ENCODE peak calls at places on chromosomes 7 and 10, in nine cellular contexts. H, P, A, T, K, N, B, E and J are unnamed samples.

GRCh38 chr7:112550468-112551060 is 69.8 kb downstream of the LSMEM1 start:
- DNase-seq in H (no peak), P (no peak), A (peak; percentile 73), T (no peak), K (no peak), N (no peak), B (no peak), E (no peak), J (no peak)

GRCh38 chr10:23158370-23158769 is 33.7 kb upstream of the PTF1A start:
- DNase-seq in H (no peak), P (no peak), A (peak; percentile 71), T (no peak), K (no peak), N (no peak), B (peak; percentile 27), E (no peak), J (peak; percentile 86)

GRCh38 chr7:6489612-6490011 is 41.9 kb upstream of the DAGLB start:
- DNase-seq in H (no peak), P (no peak), A (peak; percentile 62), T (no peak), K (no peak), N (no peak), B (no peak), E (no peak), J (no peak)

GRCh38 chr10:10782603-10783002 is 235.1 kb upstream of the CELF2 start:
- DNase-seq in H (no peak), P (no peak), A (no peak), T (no peak), K (no peak), N (no peak), B (no peak), E (no peak), J (no peak)

GRCh38 chr7:46215987-46216567 is 295.0 kb upstream of the IGFBP3 start:
- DNase-seq in H (no peak), P (no peak), A (no peak), T (no peak), K (no peak), N (no peak), B (no peak), E (peak; percentile 34), J (peak; percentile 79)

GRCh38 chr10:119817991-119818888 is 54.4 kb downstream of the MCMBP start:
- DNase-seq in H (peak; percentile 80), P (peak; percentile 33), A (no peak), T (peak; percentile 95), K (peak; percentile 87), N (peak; percentile 89), B (peak; percentile 29), E (peak; percentile 24), J (no peak)

GRCh38 chr7:30135551-30136271 is 925 bp downstream of the MTURN start:
- DNase-seq in H (peak; percentile 82), P (peak; percentile 66), A (peak; percentile 64), T (no peak), K (peak; percentile 72), N (peak; percentile 81), B (peak; percentile 63), E (peak; percentile 69), J (peak; percentile 93)

GRCh38 chr7:38306136-38306535 is 32.7 kb upstream of the TARP start:
- DNase-seq in H (no peak), P (no peak), A (no peak), T (no peak), K (no peak), N (no peak), B (no peak), E (no peak), J (no peak)

GRCh38 chr10:37275216-37275777 is 149.9 kb downstream of the ANKRD30A start:
- DNase-seq in H (no peak), P (no peak), A (no peak), T (no peak), K (no peak), N (no peak), B (no peak), E (no peak), J (no peak)

GRCh38 chr7:151725844-151726770 is 150.8 kb downstream of the PRKAG2 start:
- DNase-seq in H (no peak), P (no peak), A (no peak), T (no peak), K (no peak), N (no peak), B (no peak), E (peak; percentile 55), J (no peak)

GRCh38 chr7:135427166-135427565 is 82.7 kb downstream of the CNOT4 start:
- DNase-seq in H (no peak), P (no peak), A (no peak), T (no peak), K (no peak), N (no peak), B (no peak), E (no peak), J (no peak)

GRCh38 chr7:43758861-43759683 is 592 bp downstream of the BLVRA start:
- DNase-seq in H (no peak), P (no peak), A (no peak), T (no peak), K (peak; percentile 48), N (no peak), B (peak; percentile 32), E (peak; percentile 39), J (peak; percentile 92)

GRCh38 chr10:73183882-73184281 is 16.0 kb downstream of the FAM149B1 start:
- DNase-seq in H (no peak), P (no peak), A (no peak), T (no peak), K (no peak), N (no peak), B (no peak), E (no peak), J (no peak)

GRCh38 chr7:47940482-47941001 is 7.7 kb downstream of the PKD1L1 start:
- DNase-seq in H (peak; percentile 76), P (no peak), A (no peak), T (no peak), K (no peak), N (no peak), B (peak; percentile 77), E (peak; percentile 32), J (no peak)

GRCh38 chr10:123491692-123492415 is 174.3 kb upstream of the GPR26 start:
- DNase-seq in H (no peak), P (no peak), A (no peak), T (no peak), K (no peak), N (no peak), B (no peak), E (no peak), J (no peak)

GRCh38 chr10:13633689-13634088 is 46.9 kb downstream of the PRPF18 start:
- DNase-seq in H (no peak), P (peak; percentile 62), A (no peak), T (no peak), K (no peak), N (peak; percentile 92), B (peak; percentile 33), E (no peak), J (no peak)

GRCh38 chr10:29119374-29119773 is 169.5 kb upstream of the LYZL1 start:
- DNase-seq in H (no peak), P (no peak), A (peak; percentile 30), T (peak; percentile 64), K (peak; percentile 45), N (no peak), B (peak; percentile 72), E (no peak), J (no peak)

GRCh38 chr10:121096617-121097431 is 245.7 kb downstream of the WDR11 start:
- DNase-seq in H (no peak), P (peak; percentile 70), A (no peak), T (no peak), K (peak; percentile 44), N (no peak), B (peak; percentile 22), E (no peak), J (no peak)

GRCh38 chr7:117217121-117217520 is 105.7 kb downstream of the WNT2 start:
- DNase-seq in H (no peak), P (no peak), A (no peak), T (no peak), K (no peak), N (no peak), B (no peak), E (no peak), J (no peak)
- TF ChIP-seq EP300 in H (no peak), P (no peak), A (no peak), T (no peak), K (no peak), N (no peak), B (no peak), E (no peak), J (no peak)

DNA sequence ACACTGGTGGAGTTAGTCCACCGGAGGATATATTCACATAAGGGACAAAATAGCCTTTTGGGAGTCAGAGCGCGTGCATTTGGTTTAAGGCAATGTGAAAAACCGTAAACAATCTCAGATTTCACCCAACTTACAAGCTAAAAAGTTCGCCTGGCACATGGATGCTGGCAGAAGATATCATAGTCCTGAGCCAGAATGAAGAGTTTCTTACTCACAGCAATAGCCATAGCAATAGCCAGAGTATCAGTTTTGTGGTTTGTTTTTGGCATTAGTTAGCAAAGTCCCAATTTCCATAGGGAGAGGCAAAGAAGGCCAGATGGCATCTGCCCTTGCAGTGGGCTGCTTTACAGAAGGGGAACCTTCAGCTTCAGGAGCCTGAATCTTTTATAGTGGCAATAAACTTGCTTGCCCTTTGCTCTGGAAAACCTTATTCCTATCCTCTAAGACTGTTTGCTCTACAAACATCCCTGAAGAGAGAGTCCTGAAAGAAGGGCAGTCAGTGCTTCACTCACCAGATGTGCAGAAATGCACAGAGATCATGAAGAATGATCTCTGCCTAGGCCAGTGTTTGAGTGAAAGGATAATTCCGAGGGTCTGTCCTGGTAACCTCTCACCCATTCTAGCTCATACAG is 28.7 kb upstream of the RSBN1L start:
- DNase-seq in H (no peak), P (no peak), A (no peak), T (no peak), K (no peak), N (no peak), B (peak; percentile 35), E (no peak), J (no peak)
- H3K27ac ChIP-seq in H (no peak overlapping the region), P (no peak overlapping the region), A (no peak overlapping the region), T (no peak overlapping the region), K (no peak overlapping the region), N (no peak overlapping the region), B (peak overlapping the region; percentile 66), E (no peak overlapping the region), J (no peak overlapping the region)

GRCh38 chr7:22445140-22445722 is 54.8 kb downstream of the STEAP1B start:
- DNase-seq in H (peak; percentile 79), P (peak; percentile 20), A (no peak), T (no peak), K (peak; percentile 9), N (peak; percentile 80), B (peak; percentile 83), E (peak; percentile 88), J (peak; percentile 92)
- H3K4me1 ChIP-seq in H (peaks cover 32% of the 10 kb centered on the region), P (peaks cover 27% of the 10 kb centered on the region), A (no peaks in the 10 kb centered on the region), T (peaks cover 3% of the 10 kb centered on the region), K (no peaks in the 10 kb centered on the region), N (peaks cover 7% of the 10 kb centered on the region), B (peaks cover 38% of the 10 kb centered on the region), E (peaks cover 41% of the 10 kb centered on the region), J (peaks cover 19% of the 10 kb centered on the region)

DNA sequence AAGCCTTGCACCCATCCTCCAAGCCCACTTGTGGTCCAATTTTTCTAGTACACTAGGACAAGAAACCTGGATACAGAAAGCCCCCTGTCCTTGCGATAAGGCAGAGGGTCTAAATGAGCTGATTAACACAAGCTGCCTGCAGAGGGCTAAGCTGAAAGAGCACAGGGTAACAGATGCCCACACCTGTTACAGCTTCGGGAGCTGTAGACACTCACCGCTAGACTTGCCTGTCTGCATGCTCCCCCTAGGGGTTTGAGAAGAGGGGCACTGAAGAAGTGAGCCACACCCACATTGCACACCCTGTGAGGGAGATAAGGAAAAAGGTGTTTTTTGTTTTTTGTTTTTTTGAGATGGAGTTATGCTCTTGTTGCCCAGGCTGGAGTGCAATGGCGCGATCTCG is 386.5 kb upstream of the AUTS2 start:
- DNase-seq in H (no peak), P (no peak), A (peak; percentile 30), T (peak; percentile 31), K (no peak), N (no peak), B (no peak), E (no peak), J (no peak)
- TF ChIP-seq EP300 in H (no peak), P (no peak), A (no peak), T (no peak), K (no peak), N (no peak), B (no peak), E (no peak), J (no peak)